ENCODE peak calls at places on chromosome X, in nine cellular contexts. Z is spleen, R is GM23338, B is choroid plexus epithelial cell, I is GM20000, T is AG04450, A is cardiac fibroblast, W is stomach, N is transverse colon. U is an unnamed sample.

GRCh38 chrX:35919536-35920309 is at the start of gene CFAP47:
- DNase-seq in Z (peak), R (peak), B (peak), I (no peak), T (no peak), A (no peak), W (peak), N (peak), U (no peak)

GRCh38 chrX:96689951-96690350 is 5.3 kb downstream of the DIAPH2 start:
- DNase-seq in Z (no peak), R (no peak), B (peak), I (no peak), T (no peak), A (peak), W (no peak), N (no peak), U (no peak)

GRCh38 chrX:10350991-10351390 is 194.2 kb downstream of the CLCN4 start:
- DNase-seq in Z (no peak), R (no peak), B (no peak), I (no peak), T (no peak), A (no peak), W (no peak), N (no peak), U (peak)

GRCh38 chrX:17500145-17500579 is 125.2 kb downstream of the NHS start:
- DNase-seq in Z (no peak), R (no peak), B (peak), I (no peak), T (no peak), A (peak), W (peak), N (peak), U (peak)

GRCh38 chrX:81195712-81196111 is 6.0 kb downstream of the HMGN5 start:
- DNase-seq in Z (no peak), R (peak), B (peak), I (peak), T (no peak), A (peak), W (peak), N (peak), U (peak)

GRCh38 chrX:79524642-79525041 is 157.5 kb upstream of the ITM2A start:
- DNase-seq in Z (no peak), R (peak), B (peak), I (peak), T (no peak), A (peak), W (no peak), N (no peak), U (no peak)

GRCh38 chrX:46554942-46555341 is 9.7 kb upstream of the ZNF674 start:
- DNase-seq in Z (no peak), R (no peak), B (peak), I (no peak), T (no peak), A (peak), W (no peak), N (no peak), U (no peak)

GRCh38 chrX:106220177-106220576 is 52.1 kb downstream of the PWWP3B start:
- DNase-seq in Z (no peak), R (peak), B (peak), I (no peak), T (no peak), A (no peak), W (no peak), N (no peak), U (peak)

GRCh38 chrX:38817004-38817703 is 15.9 kb downstream of the MID1IP1 start:
- DNase-seq in Z (no peak), R (peak), B (peak), I (peak), T (no peak), A (peak), W (no peak), N (peak), U (no peak)

GRCh38 chrX:104173841-104174240 is 7.6 kb downstream of the FAM199X start:
- DNase-seq in Z (no peak), R (no peak), B (no peak), I (no peak), T (no peak), A (no peak), W (no peak), N (no peak), U (no peak)

GRCh38 chrX:4277122-4277521 is 563.7 kb upstream of the PRKX start:
- DNase-seq in Z (no peak), R (peak), B (no peak), I (no peak), T (no peak), A (no peak), W (no peak), N (no peak), U (no peak)
- TF ChIP-seq CTCF in Z (no peak), R (peak), B (no peak), I (no peak), T (no peak), A (no peak), W (no peak), N (no peak), U (no peak)

GRCh38 chrX:49041683-49042529 is 1.3 kb downstream of the TFE3 start:
- DNase-seq in Z (no peak), R (peak), B (peak), I (no peak), T (peak), A (peak), W (no peak), N (no peak), U (peak)

GRCh38 chrX:49040376-49040955 is 2.7 kb downstream of the TFE3 start:
- DNase-seq in Z (no peak), R (peak), B (peak), I (no peak), T (no peak), A (peak), W (no peak), N (no peak), U (peak)

GRCh38 chrX:49037883-49038475 is 5.2 kb downstream of the TFE3 start:
- DNase-seq in Z (no peak), R (no peak), B (peak), I (no peak), T (peak), A (peak), W (no peak), N (no peak), U (peak)

GRCh38 chrX:49042581-49043219 is 457 bp downstream of the TFE3 start:
- DNase-seq in Z (no peak), R (no peak), B (peak), I (no peak), T (no peak), A (peak), W (no peak), N (no peak), U (no peak)

GRCh38 chrX:49039598-49040375 is 3.4 kb downstream of the TFE3 start:
- DNase-seq in Z (peak), R (peak), B (peak), I (peak), T (peak), A (peak), W (peak), N (peak), U (peak)
- TF ChIP-seq CTCF in Z (no peak), R (peak), B (peak), I (no peak), T (peak), A (peak), W (no peak), N (no peak), U (no peak)

DNA sequence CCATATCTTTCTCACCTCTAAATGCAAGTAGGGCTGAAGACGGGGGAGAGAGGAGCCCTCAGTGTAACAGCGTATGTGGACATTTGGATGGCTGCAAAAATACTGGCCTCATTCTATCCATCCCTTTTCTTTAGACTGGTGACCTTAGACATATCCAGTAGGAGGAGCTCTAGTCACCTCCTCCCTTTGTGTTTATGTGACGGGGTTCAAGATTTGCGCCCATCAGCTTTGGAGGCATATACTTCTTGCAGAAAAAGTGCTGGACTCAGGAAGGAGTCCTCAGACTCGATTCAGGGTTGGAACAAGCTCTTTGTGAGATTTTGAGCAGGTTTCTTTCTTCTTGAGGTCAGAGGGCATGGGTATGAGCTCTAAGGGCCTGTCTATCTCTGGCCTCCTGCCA is 86.2 kb downstream of the MAMLD1 start:
- DNase-seq in Z (no peak), R (peak), B (no peak), I (peak), T (no peak), A (no peak), W (no peak), N (no peak), U (no peak)
- TF ChIP-seq CTCF in Z (no peak), R (peak), B (peak), I (no peak), T (no peak), A (no peak), W (no peak), N (no peak), U (no peak)

DNA sequence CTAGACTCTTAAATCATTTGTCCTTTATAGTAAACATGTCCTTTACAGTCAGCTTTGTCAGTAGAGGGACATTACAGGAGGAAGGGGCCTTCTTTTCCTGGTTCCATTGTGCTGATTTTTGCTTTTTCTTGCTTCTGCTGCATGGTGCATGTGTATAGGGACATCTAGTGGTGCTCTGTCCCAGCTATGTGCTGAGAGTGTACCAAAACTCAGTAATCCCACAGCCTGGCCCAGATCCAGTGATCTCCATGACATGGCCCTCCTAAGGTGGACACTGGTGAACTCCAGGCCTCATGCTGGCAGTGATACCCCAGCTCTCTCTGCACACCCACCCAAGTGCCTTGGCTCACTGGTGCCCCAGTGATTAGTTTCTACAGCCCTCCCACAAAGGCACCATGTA is 45.2 kb downstream of the MAGEB17 start:
- DNase-seq in Z (no peak), R (peak), B (peak), I (peak), T (no peak), A (peak), W (no peak), N (no peak), U (peak)
- TF ChIP-seq CTCF in Z (no peak), R (peak), B (peak), I (no peak), T (peak), A (peak), W (no peak), N (no peak), U (peak)

DNA sequence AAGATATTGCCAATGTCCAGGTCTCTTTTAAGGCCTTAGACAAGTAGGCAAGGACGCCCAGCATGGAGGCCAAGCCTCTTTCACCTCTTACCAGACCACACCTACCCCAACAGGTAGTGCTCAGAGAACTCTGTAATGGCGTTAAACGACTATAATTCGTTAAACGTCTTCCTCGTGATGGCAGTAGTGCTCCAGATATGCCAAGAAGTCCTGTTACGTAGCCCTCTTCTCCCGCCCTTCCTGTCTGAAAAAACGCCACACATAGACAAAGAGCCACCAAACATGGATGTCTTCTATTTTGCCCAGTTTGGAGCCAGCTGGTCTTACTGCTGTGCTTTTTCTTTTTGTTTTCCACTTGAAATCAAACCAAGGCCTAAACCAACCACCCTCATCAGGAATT is 190.7 kb downstream of the OR13H1 start:
- DNase-seq in Z (no peak), R (no peak), B (no peak), I (no peak), T (no peak), A (no peak), W (peak), N (peak), U (no peak)
- TF ChIP-seq CTCF in Z (peak), R (no peak), B (no peak), I (no peak), T (no peak), A (no peak), W (no peak), N (peak), U (no peak)

GRCh38 chrX:12709047-12709446 is 82.2 kb upstream of the PRPS2 start:
- DNase-seq in Z (no peak), R (no peak), B (peak), I (no peak), T (no peak), A (no peak), W (peak), N (no peak), U (no peak)
- TF ChIP-seq CTCF in Z (no peak), R (no peak), B (peak), I (no peak), T (peak), A (no peak), W (no peak), N (no peak), U (no peak)

GRCh38 chrX:148459343-148459742 is 41.1 kb upstream of the AFF2 start:
- DNase-seq in Z (no peak), R (no peak), B (no peak), I (peak), T (no peak), A (no peak), W (no peak), N (no peak), U (no peak)
- TF ChIP-seq CTCF in Z (no peak), R (no peak), B (no peak), I (no peak), T (no peak), A (no peak), W (no peak), N (no peak), U (no peak)

GRCh38 chrX:133923548-133923947 is 61.8 kb downstream of the GPC3 start:
- DNase-seq in Z (no peak), R (no peak), B (no peak), I (no peak), T (no peak), A (no peak), W (no peak), N (no peak), U (no peak)

GRCh38 chrX:133923113-133923512 is 62.3 kb downstream of the GPC3 start:
- DNase-seq in Z (no peak), R (no peak), B (peak), I (peak), T (no peak), A (no peak), W (no peak), N (no peak), U (no peak)

GRCh38 chrX:133921764-133922389 is 63.5 kb downstream of the GPC3 start:
- DNase-seq in Z (no peak), R (peak), B (peak), I (peak), T (no peak), A (peak), W (peak), N (peak), U (no peak)

GRCh38 chrX:133922390-133922772 is 63.0 kb downstream of the GPC3 start:
- DNase-seq in Z (no peak), R (no peak), B (no peak), I (no peak), T (no peak), A (no peak), W (no peak), N (no peak), U (no peak)

GRCh38 chrX:133921084-133921483 is 64.3 kb downstream of the GPC3 start:
- DNase-seq in Z (no peak), R (no peak), B (no peak), I (no peak), T (no peak), A (no peak), W (no peak), N (no peak), U (no peak)
- TF ChIP-seq CTCF in Z (no peak), R (no peak), B (no peak), I (no peak), T (no peak), A (no peak), W (no peak), N (no peak), U (no peak)

DNA sequence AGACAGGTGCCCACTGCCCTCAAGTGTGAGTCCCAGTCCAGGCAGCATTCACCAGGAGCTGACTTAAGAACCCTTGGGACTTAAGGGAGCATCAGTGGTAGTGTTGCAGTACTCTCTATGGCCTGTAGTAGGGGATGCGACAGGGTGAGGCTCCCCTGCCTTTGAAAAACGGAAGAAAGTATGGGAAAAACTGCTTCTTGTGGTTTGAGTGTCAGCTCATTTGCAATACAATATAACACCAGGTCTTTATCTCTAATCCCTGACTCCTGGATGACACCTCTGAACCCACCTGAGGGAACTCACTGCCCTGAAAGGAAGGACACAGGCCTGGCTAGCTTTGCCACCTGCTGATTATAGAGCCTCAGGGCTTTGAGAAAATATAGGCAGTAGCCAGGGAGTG is 176.0 kb downstream of the SMARCA1 start:
- DNase-seq in Z (no peak), R (peak), B (no peak), I (no peak), T (no peak), A (no peak), W (no peak), N (no peak), U (no peak)
- TF ChIP-seq CTCF in Z (no peak), R (peak), B (peak), I (no peak), T (no peak), A (no peak), W (no peak), N (no peak), U (no peak)